ENCODE peak calls at places on chromosomes 13 and 19, in eight cellular contexts. U, E, V, D, F, O, X and R are unnamed samples.

GRCh38 chr19:42042455-42043170 is 27.4 kb downstream of the GRIK5 start:
- DNase-seq in F (no peak), E (no peak), X (no peak), O (no peak), D (no peak), U (no peak), V (no peak), R (no peak)

GRCh38 chr13:41428155-41428554 is 29.2 kb upstream of the RGCC start:
- DNase-seq in X (no peak), E (no peak), U (peak; percentile 38), V (no peak), O (peak; percentile 58), D (no peak), F (peak; percentile 44), R (no peak)

GRCh38 chr13:98900442-98900841 is 77.4 kb downstream of the DOCK9 start:
- DNase-seq in D (no peak), X (no peak), F (no peak), E (no peak), O (no peak), U (no peak), V (no peak), R (no peak)

GRCh38 chr13:25625361-25625760 is 253.6 kb downstream of the ATP8A2 start:
- DNase-seq in O (no peak), E (no peak), D (no peak), F (no peak), V (no peak), X (no peak), U (no peak), R (no peak)

GRCh38 chr13:73073050-73073449 is 14.2 kb downstream of the KLF5 start:
- DNase-seq in O (no peak), V (no peak), X (no peak), E (no peak), D (no peak), F (no peak), U (no peak), R (no peak)

GRCh38 chr19:44072543-44073401 is 813 bp downstream of the ZNF284 start:
- DNase-seq in V (no peak), E (no peak), F (peak; percentile 2), X (no peak), O (no peak), D (no peak), U (no peak), R (peak; percentile 29)

GRCh38 chr13:38417727-38418126 is 68.1 kb downstream of the UFM1 start:
- DNase-seq in O (no peak), E (peak; percentile 5), F (peak; percentile 60), U (no peak), D (no peak), V (no peak), X (peak; percentile 27), R (peak; percentile 68)

GRCh38 chr19:8304841-8305621 is 3.1 kb downstream of the CD320 start:
- DNase-seq in X (peak; percentile 87), U (no peak), E (no peak), D (peak; percentile 71), F (peak; percentile 94), V (no peak), O (no peak), R (peak; percentile 24)

GRCh38 chr19:801030-801860 is 4.0 kb downstream of the PTBP1 start:
- DNase-seq in V (peak; percentile 66), U (no peak), X (no peak), E (no peak), F (peak; percentile 15), O (peak; percentile 86), D (peak; percentile 89), R (no peak)

GRCh38 chr13:106533940-106534843 is 1.3 kb downstream of the EFNB2 start:
- DNase-seq in U (peak; percentile 30), V (peak; percentile 40), D (peak; percentile 81), O (peak; percentile 69), F (peak; percentile 56), E (no peak), X (peak; percentile 38), R (peak; percentile 51)

GRCh38 chr13:25375727-25376358 is 4.1 kb downstream of the ATP8A2 start:
- DNase-seq in F (peak; percentile 80), X (peak; percentile 72), V (no peak), E (peak; percentile 25), D (no peak), U (peak; percentile 30), O (no peak), R (peak; percentile 72)

GRCh38 chr13:97259787-97260641 is 37.9 kb downstream of the MBNL2 start:
- DNase-seq in F (no peak), X (no peak), E (peak; percentile 77), O (no peak), U (no peak), D (no peak), V (no peak), R (peak; percentile 81)

GRCh38 chr13:23983671-23984070 is 86.4 kb upstream of the C1QTNF9B start:
- DNase-seq in D (no peak), O (no peak), U (no peak), F (no peak), V (no peak), X (no peak), E (no peak), R (no peak)

GRCh38 chr19:2627855-2628254 is 74.6 kb downstream of the GNG7 start:
- DNase-seq in V (no peak), O (no peak), U (no peak), D (no peak), F (no peak), X (no peak), E (no peak), R (no peak)

GRCh38 chr19:5154129-5154798 is 185.4 kb downstream of the KDM4B start:
- DNase-seq in U (peak; percentile 34), E (peak; percentile 26), V (no peak), X (peak; percentile 78), D (peak; percentile 76), F (peak; percentile 81), O (peak; percentile 61), R (peak; percentile 65)

GRCh38 chr13:88429862-88430261 is 758.7 kb downstream of the SLITRK5 start:
- DNase-seq in D (no peak), O (no peak), E (no peak), U (no peak), X (no peak), V (no peak), F (no peak), R (no peak)

GRCh38 chr13:33728271-33729037 is 89.5 kb upstream of the RFC3 start:
- DNase-seq in E (peak; percentile 18), F (no peak), U (no peak), V (peak; percentile 22), X (no peak), O (no peak), D (peak; percentile 77), R (no peak)

GRCh38 chr19:14150041-14150769 is 13.8 kb upstream of the ASF1B start:
- DNase-seq in U (peak; percentile 16), E (no peak), D (no peak), X (no peak), O (no peak), V (no peak), F (peak; percentile 45), R (no peak)

GRCh38 chr19:38264486-38265212 is at the start of gene SPINT2:
- DNase-seq in U (no peak), D (no peak), X (peak; percentile 72), O (no peak), F (peak; percentile 95), E (no peak), V (no peak), R (no peak)

GRCh38 chr19:50508850-50509190 is 2.2 kb downstream of the JOSD2 start:
- DNase-seq in O (peak; percentile 14), E (no peak), V (no peak), U (no peak), X (no peak), F (no peak), D (peak; percentile 23), R (no peak)
- H3K4me1 ChIP-seq in O (peaks cover 17% of the 10 kb centered on the region), E (peaks cover 12% of the 10 kb centered on the region), V (peaks cover 12% of the 10 kb centered on the region), U (peaks cover 7% of the 10 kb centered on the region), X (no peaks in the 10 kb centered on the region), F (peaks cover 4% of the 10 kb centered on the region), D (peaks cover 6% of the 10 kb centered on the region), R (peaks cover 4% of the 10 kb centered on the region)

GRCh38 chr19:17079710-17080440 is 4.3 kb downstream of the MYO9B start:
- DNase-seq in E (peak; percentile 90), U (no peak), D (no peak), X (no peak), F (no peak), O (peak; percentile 64), V (peak; percentile 90), R (no peak)
- H3K4me3 ChIP-seq in E (peak overlapping the region; percentile 29), U (peak overlapping the region; percentile 37), D (peak overlapping the region; percentile 20), X (no peak overlapping the region), F (no peak overlapping the region), O (peak overlapping the region; percentile 49), V (peak overlapping the region; percentile 55), R (no peak overlapping the region)

GRCh38 chr19:16625183-16625958 is 2.6 kb downstream of the MED26 start:
- DNase-seq in U (no peak), V (no peak), E (no peak), X (no peak), D (no peak), F (no peak), O (no peak), R (no peak)

GRCh38 chr19:16623576-16623975 is 4.4 kb downstream of the MED26 start:
- DNase-seq in U (no peak), V (no peak), D (no peak), X (no peak), E (no peak), O (no peak), F (no peak), R (no peak)

GRCh38 chr19:16621165-16621800 is 6.7 kb downstream of the MED26 start:
- DNase-seq in E (no peak), F (no peak), X (no peak), V (no peak), O (no peak), D (no peak), U (no peak), R (no peak)

GRCh38 chr19:16624236-16624635 is 3.8 kb downstream of the MED26 start:
- DNase-seq in F (no peak), D (no peak), O (no peak), E (no peak), U (no peak), X (no peak), V (no peak), R (no peak)

DNA sequence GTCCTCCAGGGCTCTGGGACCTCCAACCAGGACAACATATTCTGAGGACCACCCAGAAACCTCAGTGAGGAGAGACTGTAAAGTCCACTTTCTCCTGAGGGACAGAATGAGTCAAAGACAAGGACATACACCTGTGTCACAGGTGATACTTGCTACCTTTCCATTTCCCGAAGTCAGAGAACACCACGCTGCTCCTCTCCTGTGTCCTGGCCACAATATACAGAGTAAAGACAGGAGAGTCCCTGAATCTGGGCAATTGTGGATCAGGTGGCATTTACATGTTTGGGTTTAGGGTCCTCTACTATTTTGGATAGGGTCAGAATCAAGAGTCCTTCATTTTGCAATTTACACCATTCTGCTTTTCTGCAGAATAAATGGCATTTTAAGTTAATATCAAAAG is 4.9 kb downstream of the MED26 start:
- DNase-seq in V (no peak), O (no peak), E (no peak), U (no peak), D (no peak), X (no peak), F (no peak), R (no peak)
- H3K4me1 ChIP-seq in V (peaks cover 62% of the 10 kb centered on the region), O (peaks cover 94% of the 10 kb centered on the region), E (peaks cover 9% of the 10 kb centered on the region), U (peaks cover 12% of the 10 kb centered on the region), D (peaks cover 14% of the 10 kb centered on the region), X (peaks cover 5% of the 10 kb centered on the region), F (peaks cover 5% of the 10 kb centered on the region), R (peaks cover 8% of the 10 kb centered on the region)

DNA sequence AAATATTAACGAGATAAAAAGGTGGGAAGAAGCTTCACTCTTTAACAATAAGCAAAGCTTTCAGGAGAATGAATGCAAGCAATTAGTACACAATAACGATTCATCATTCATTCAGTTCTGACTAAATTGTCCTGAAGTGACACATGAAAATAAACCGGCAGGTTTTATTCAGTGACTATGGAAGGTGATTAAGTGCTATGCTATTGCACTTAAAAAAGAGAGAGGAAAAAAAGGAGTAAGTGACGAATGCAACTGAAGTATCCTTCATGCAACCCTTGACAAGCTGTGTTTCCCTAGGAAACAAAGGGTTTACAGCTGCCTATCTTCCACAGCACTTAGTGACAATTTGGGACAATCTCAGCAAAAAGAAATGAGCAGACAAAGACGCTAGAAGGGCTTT is 1.4 kb downstream of the LIG4 start:
- DNase-seq in V (no peak), F (no peak), X (no peak), U (no peak), D (no peak), E (no peak), O (no peak), R (no peak)
- H3K4me3 ChIP-seq in V (peak overlapping the region; percentile 53), F (peak overlapping the region; percentile 74), X (no peak overlapping the region), U (no peak overlapping the region), D (peak overlapping the region; percentile 49), E (no peak overlapping the region), O (peak overlapping the region; percentile 46), R (no peak overlapping the region)